ENCODE peak calls at places on chromosomes 13 and 19, in five cellular contexts. Q is CD8-positive, alpha-beta memory T cell; X is heart left ventricle; W is AG04450; L is mesendoderm. M is an unnamed sample.

GRCh38 chr19:38360351-38360750 is 14.0 kb upstream of the PSMD8 start:
- DNase-seq in W (no peak), Q (no peak), X (no peak), L (no peak), M (no peak)

GRCh38 chr13:98539655-98540054 is 37.3 kb downstream of the STK24 start:
- DNase-seq in Q (no peak), X (no peak), W (no peak), L (no peak), M (no peak)

GRCh38 chr13:23579886-23580706 is 9.9 kb downstream of the TNFRSF19 start:
- DNase-seq in Q (no peak), L (no peak), W (no peak), X (no peak), M (no peak)

GRCh38 chr13:110392510-110393233 is 85.6 kb downstream of the COL4A2 start:
- DNase-seq in Q (no peak), X (no peak), L (peak; percentile 69), W (no peak), M (no peak)

GRCh38 chr13:82506805-82507404 is 1375.4 kb downstream of the SLITRK1 start:
- DNase-seq in Q (no peak), X (no peak), W (no peak), L (no peak), M (no peak)

GRCh38 chr13:79398915-79399314 is 7.1 kb downstream of the RBM26 start:
- DNase-seq in L (no peak), X (no peak), W (no peak), Q (no peak), M (no peak)

GRCh38 chr13:95221991-95222732 is 79.1 kb downstream of the ABCC4 start:
- DNase-seq in W (no peak), L (no peak), Q (no peak), X (no peak), M (no peak)

GRCh38 chr13:75258159-75258782 is 223.7 kb downstream of the TBC1D4 start:
- DNase-seq in L (peak; percentile 65), Q (no peak), X (no peak), W (no peak), M (peak; percentile 55)

GRCh38 chr19:18789883-18790565 is 1.1 kb downstream of the COMP start:
- DNase-seq in Q (no peak), X (peak; percentile 63), W (no peak), L (peak; percentile 58), M (peak; percentile 72)

GRCh38 chr19:47227347-47228167 is 3.4 kb downstream of the BBC3 start:
- DNase-seq in X (peak; percentile 93), L (peak; percentile 100), Q (peak; percentile 25), W (peak; percentile 84), M (peak; percentile 75)

GRCh38 chr13:77861716-77862115 is 56.9 kb downstream of the EDNRB start:
- DNase-seq in X (no peak), W (no peak), L (no peak), Q (no peak), M (no peak)

GRCh38 chr19:49216076-49216475 is 58.5 kb downstream of the TRPM4 start:
- DNase-seq in X (no peak), L (peak; percentile 14), W (no peak), Q (no peak), M (peak; percentile 68)

GRCh38 chr13:33510350-33510749 is 224.8 kb upstream of the STARD13 start:
- DNase-seq in Q (no peak), W (no peak), X (no peak), L (no peak), M (no peak)

GRCh38 chr13:96677029-96677428 is 317.2 kb downstream of the OXGR1 start:
- DNase-seq in L (no peak), X (no peak), W (no peak), Q (no peak), M (no peak)

GRCh38 chr13:96684472-96684871 is 309.8 kb downstream of the OXGR1 start:
- DNase-seq in L (no peak), Q (no peak), X (no peak), W (no peak), M (no peak)

GRCh38 chr13:96678801-96679200 is 315.5 kb downstream of the OXGR1 start:
- DNase-seq in W (no peak), L (no peak), X (no peak), Q (no peak), M (no peak)

GRCh38 chr13:96686286-96686685 is 308.0 kb downstream of the OXGR1 start:
- DNase-seq in W (no peak), X (no peak), Q (no peak), L (no peak), M (no peak)

GRCh38 chr13:96680898-96681297 is 313.4 kb downstream of the OXGR1 start:
- DNase-seq in W (no peak), L (no peak), X (no peak), Q (no peak), M (no peak)
- H3K27ac ChIP-seq in W (no peak overlapping the region), L (no peak overlapping the region), X (no peak overlapping the region), Q (no peak overlapping the region), M (no peak overlapping the region)

GRCh38 chr13:36323408-36323807 is 22.8 kb downstream of the SPART start:
- DNase-seq in W (no peak), X (no peak), Q (no peak), L (no peak), M (no peak)
- H3K27ac ChIP-seq in W (no peak overlapping the region), X (no peak overlapping the region), Q (no peak overlapping the region), L (peak overlapping the region; percentile 99), M (no peak overlapping the region)

DNA sequence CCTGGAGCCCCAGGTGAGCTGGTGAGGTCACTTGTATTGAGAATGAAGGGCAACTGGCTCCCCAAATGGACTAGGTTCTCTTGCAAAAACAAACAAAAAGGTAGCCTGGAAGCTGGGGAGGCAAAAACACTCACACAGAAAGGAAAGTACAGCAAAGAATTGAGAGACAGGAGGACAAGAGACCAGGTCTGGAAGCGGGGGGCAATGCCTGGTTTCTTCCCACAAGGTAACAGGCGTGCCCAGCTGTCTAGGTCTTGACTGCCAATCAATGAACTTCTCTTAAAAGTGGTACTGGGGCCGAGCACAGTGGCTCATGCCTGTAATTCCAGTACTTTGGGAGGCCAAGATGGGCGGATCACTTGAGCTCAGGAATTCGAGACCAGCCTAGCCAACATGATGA is 356.4 kb upstream of the TSHZ3 start:
- DNase-seq in X (no peak), Q (no peak), W (no peak), L (no peak), M (no peak)
- H3K27ac ChIP-seq in X (no peak overlapping the region), Q (no peak overlapping the region), W (no peak overlapping the region), L (no peak overlapping the region), M (no peak overlapping the region)

DNA sequence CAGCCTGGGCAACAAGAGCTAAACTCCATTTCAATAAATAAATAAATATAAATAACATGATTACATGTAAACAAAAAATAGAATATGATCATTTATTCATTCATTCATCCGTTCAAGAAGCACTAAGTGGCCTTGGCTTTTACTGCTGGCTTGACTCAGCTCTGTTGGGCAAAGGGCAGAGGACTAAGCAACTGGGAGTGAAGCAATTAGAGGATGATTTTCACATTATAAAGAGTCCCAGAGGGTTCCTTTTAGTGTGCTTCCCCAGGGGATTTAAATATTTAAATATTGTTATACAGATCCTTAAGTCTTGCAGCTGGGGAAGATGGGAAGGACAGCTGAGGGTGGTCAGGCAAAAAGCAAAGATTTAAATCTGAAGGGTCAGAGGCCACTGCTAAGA is 34.9 kb upstream of the FLT1 start:
- DNase-seq in L (no peak), W (no peak), X (no peak), Q (no peak), M (peak; percentile 52)
- H3K27ac ChIP-seq in L (no peak overlapping the region), W (no peak overlapping the region), X (no peak overlapping the region), Q (no peak overlapping the region), M (no peak overlapping the region)

GRCh38 chr13:114043421-114044053 is 69.7 kb upstream of the C13orf46 start:
- DNase-seq in X (peak; percentile 71), L (peak; percentile 94), Q (no peak), W (peak; percentile 65), M (peak; percentile 62)
- H3K27ac ChIP-seq in X (no peak overlapping the region), L (no peak overlapping the region), Q (no peak overlapping the region), W (peak overlapping the region; percentile 52), M (no peak overlapping the region)

GRCh38 chr19:36796714-36796999 is 24.1 kb upstream of the ZNF850 start:
- DNase-seq in X (no peak), L (no peak), Q (no peak), W (no peak), M (no peak)
- H3K27ac ChIP-seq in X (peak overlapping the region; percentile 20), L (no peak overlapping the region), Q (peak overlapping the region; percentile 82), W (peak overlapping the region; percentile 39), M (no peak overlapping the region)

GRCh38 chr13:45142440-45143345 is 22.4 kb downstream of the GTF2F2 start:
- DNase-seq in W (no peak), X (no peak), Q (no peak), L (no peak), M (peak; percentile 78)
- H3K27ac ChIP-seq in W (no peak overlapping the region), X (peak overlapping the region; percentile 12), Q (no peak overlapping the region), L (no peak overlapping the region), M (peak overlapping the region; percentile 44)

DNA sequence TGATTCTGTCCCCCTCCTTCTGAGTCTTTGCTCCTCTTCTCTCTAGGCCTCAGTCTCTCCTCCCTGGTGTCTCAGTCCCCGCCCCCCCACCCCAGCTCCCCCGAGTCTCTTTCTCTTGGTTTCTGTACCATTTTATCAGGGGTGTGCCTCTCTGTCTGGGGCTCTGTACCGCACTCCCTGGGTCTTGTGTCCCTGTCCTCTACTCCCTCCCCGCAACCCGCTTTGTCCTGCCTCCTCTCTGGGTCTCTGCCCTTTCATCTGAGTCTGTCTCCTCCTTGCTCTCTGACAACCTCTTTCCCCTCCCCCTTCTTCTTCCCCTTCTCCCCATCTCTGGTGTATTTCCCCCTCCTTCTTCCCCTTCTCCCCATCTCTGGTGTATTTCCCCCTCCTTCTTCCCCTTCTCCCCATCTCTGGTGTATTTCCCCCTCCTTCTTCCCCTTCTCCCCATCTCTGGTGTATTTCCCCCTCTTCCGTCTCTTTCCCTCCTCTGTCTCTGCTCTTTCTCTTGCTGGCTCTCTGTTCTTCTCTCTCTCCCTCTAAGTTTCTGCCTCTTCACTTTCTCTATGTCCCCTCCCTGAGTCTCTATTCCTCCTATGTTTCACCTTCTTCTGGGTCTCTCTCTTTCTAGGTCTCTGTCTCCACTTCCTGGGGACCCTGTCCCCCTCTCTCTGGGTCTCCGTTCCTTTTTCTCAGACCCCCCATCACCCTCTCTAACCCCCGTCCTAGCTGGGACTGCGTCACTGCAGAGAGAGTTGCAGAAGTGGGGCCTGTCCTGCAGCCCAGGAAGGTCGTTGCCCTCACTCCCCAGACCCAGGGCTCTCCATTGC is 2.2 kb upstream of the KCNC3 start:
- DNase-seq in L (peak; percentile 90), W (no peak), Q (no peak), X (no peak), M (no peak)
- H3K27ac ChIP-seq in L (peak overlapping the region; percentile 1), W (no peak overlapping the region), Q (peak overlapping the region; percentile 34), X (no peak overlapping the region), M (no peak overlapping the region)

GRCh38 chr13:102395939-102396338 is 5.9 kb downstream of the FGF14 start:
- DNase-seq in Q (no peak), L (no peak), X (no peak), W (no peak), M (no peak)

GRCh38 chr13:102392810-102393209 is 9.0 kb downstream of the FGF14 start:
- DNase-seq in L (no peak), Q (no peak), W (no peak), X (no peak), M (no peak)

GRCh38 chr13:102399791-102400618 is 1.8 kb downstream of the FGF14 start:
- DNase-seq in X (peak; percentile 61), L (peak; percentile 32), Q (peak; percentile 11), W (no peak), M (peak; percentile 71)

GRCh38 chr13:102394158-102395053 is 7.4 kb downstream of the FGF14 start:
- DNase-seq in X (peak; percentile 97), W (peak; percentile 55), Q (peak; percentile 92), L (peak; percentile 97), M (peak; percentile 97)

GRCh38 chr13:102395174-102395573 is 6.7 kb downstream of the FGF14 start:
- DNase-seq in L (no peak), X (no peak), Q (no peak), W (no peak), M (no peak)
- H3K27ac ChIP-seq in L (no peak overlapping the region), X (no peak overlapping the region), Q (no peak overlapping the region), W (no peak overlapping the region), M (peak overlapping the region; percentile 98)

M was measured in A673.